ENCODE peak calls at places on chromosomes 13 and 19, in four cellular contexts. A, M, W and I are unnamed samples. For H3K4me1, the result is how much of the 10 kb centered on the place peaks cover.

GRCh38 chr13:92414851-92415250 is 811.8 kb upstream of the GPC6 start:
- DNase-seq in A (no peak), M (no peak), W (no peak), I (no peak)

GRCh38 chr13:105611424-105611823 is 924.0 kb downstream of the EFNB2 start:
- DNase-seq in A (no peak), M (no peak), W (no peak), I (no peak)

GRCh38 chr19:17946965-17947784 is 14.4 kb downstream of the CCDC124 start:
- DNase-seq in A (peak), M (no peak), W (no peak), I (no peak)

GRCh38 chr13:73662833-73663232 is 471.4 kb downstream of the KLF12 start:
- DNase-seq in A (no peak), M (no peak), W (no peak), I (no peak)

GRCh38 chr13:98981596-98982195 is 3.8 kb upstream of the DOCK9 start:
- DNase-seq in A (no peak), M (no peak), W (no peak), I (no peak)

GRCh38 chr19:869245-870177 is 10.0 kb downstream of the CFD start:
- DNase-seq in A (no peak), M (no peak), W (peak), I (no peak)

GRCh38 chr13:31119966-31120733 is 41.6 kb downstream of the HSPH1 start:
- DNase-seq in A (no peak), M (no peak), W (no peak), I (no peak)

GRCh38 chr13:80141114-80141849 is 199.6 kb downstream of the SPRY2 start:
- DNase-seq in A (no peak), M (peak), W (peak), I (no peak)

GRCh38 chr19:42606660-42607351 is 12.1 kb upstream of the CEACAM8 start:
- DNase-seq in A (no peak), M (peak), W (no peak), I (peak)

GRCh38 chr19:277581-278165 is 13.5 kb downstream of the PLPP2 start:
- DNase-seq in A (no peak), M (no peak), W (no peak), I (no peak)

GRCh38 chr19:4972509-4973230 is 3.8 kb downstream of the KDM4B start:
- DNase-seq in A (no peak), M (no peak), W (no peak), I (no peak)

GRCh38 chr13:114147803-114148520 is 15.5 kb upstream of the RASA3 start:
- DNase-seq in A (no peak), M (no peak), W (no peak), I (no peak)
- H3K4me1 ChIP-seq in A (half or more), M (under half), W (under half), I (under half)

GRCh38 chr19:46927106-46927505 is 66.3 kb downstream of the ARHGAP35 start:
- DNase-seq in A (no peak), M (no peak), W (no peak), I (no peak)
- H3K4me1 ChIP-seq in A (under half), M (under half), W (half or more), I (under half)

DNA sequence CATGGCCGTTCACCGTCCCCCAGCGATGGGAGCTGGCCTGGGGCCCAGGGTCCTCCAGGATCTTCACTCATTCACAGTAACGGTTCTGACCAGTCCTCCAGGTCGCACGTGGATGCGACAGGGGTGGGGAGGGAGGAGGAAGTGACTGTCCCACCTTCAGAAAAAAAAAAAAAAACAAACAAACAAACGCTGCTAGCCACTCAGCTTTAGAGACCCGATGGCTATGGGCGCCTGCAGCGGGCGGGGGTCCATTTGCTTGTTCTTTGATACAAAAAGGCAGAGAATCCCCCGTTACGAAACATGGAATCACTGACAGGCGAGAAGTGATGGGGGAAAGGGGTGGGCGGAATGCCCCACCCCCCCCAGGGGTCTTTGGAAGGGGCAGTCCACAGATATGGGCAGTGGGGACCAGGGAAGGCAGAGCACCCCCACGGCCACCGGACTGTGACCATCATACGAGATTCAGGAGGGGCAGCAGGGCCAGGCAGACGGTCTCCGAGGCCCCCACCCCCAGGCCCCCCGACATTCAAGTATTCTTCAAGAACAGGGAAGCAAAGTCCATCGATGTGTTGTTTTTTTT is 13.3 kb downstream of the MKNK2 start:
- DNase-seq in A (no peak), M (no peak), W (no peak), I (no peak)
- H3K4me1 ChIP-seq in A (under half), M (under half), W (under half), I (under half)

DNA sequence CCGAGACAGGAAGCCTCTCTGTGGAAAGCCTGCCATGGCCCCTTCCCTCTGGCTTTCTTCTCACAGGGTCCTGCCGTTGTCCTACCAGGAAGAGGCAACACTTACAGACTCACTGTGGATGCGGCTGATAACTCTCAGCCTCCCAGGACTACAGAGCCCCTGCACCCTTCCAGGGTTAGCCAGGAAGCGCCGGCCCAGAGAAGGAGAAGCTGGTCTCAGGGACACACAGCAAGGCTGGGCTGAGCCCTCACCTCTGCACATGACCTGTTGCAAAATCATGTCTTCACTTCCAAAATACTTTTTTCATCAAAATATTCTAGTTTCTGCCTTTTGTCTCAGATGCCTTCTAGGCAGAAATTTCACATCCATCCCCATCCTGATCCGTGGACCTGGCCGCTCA is 1.9 kb downstream of the CEACAM20 start:
- DNase-seq in A (no peak), M (no peak), W (no peak), I (no peak)
- H3K4me1 ChIP-seq in A (under half), M (under half), W (under half), I (under half)

GRCh38 chr19:14669940-14670339 is 4.7 kb downstream of the ADGRE3 start:
- DNase-seq in A (no peak), M (no peak), W (no peak), I (no peak)
- H3K4me1 ChIP-seq in A (under half), M (under half), W (under half), I (under half)

GRCh38 chr13:47287291-47287751 is 390.5 kb upstream of the HTR2A start:
- DNase-seq in A (no peak), M (no peak), W (no peak), I (no peak)

GRCh38 chr13:47289578-47289977 is 392.7 kb upstream of the HTR2A start:
- DNase-seq in A (no peak), M (no peak), W (no peak), I (no peak)

GRCh38 chr13:47291116-47291656 is 394.3 kb upstream of the HTR2A start:
- DNase-seq in A (no peak), M (no peak), W (no peak), I (no peak)

DNA sequence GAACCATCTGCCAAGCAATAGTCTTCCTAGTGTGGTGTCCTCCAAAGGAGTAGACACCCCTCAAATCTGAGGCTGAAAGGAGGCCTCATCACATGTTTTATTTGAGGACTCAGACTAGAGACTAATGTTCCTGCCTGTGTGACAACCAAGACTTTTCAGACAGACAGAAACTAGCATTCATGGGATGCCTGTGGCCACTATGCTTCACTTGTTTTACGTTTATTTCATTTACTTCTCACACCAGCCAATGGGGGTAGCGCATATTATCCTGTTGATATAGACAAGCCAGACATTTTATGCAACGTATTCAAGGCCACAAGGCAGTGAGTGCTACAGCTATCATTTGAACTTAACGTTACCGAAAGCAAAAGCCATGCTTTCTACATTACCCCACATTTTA is 391.7 kb upstream of the HTR2A start:
- DNase-seq in A (no peak), M (no peak), W (no peak), I (no peak)
- H3K4me1 ChIP-seq in A (under half), M (under half), W (under half), I (under half)

DNA sequence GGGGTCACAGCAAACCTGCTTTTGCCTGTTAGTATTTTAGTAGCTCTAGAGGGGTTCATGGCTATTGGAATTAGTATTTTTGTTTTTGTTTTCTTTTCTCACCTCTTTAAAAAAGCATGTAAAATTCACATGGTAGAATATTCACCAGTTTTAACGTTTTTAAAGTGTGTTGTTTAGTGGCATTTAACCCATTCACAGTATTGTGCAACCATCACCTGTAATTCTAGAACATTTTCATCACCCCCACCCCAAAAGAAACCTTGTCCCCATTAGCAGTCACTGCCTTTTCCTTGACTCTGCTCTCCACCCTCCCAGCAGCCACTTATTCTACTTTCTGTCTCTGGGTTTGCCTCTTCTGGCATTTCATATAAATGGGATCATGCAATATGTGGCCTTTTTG is 39.8 kb downstream of the GATAD2A start:
- DNase-seq in A (no peak), M (no peak), W (no peak), I (no peak)
- H3K4me1 ChIP-seq in A (half or more), M (under half), W (under half), I (under half)

DNA sequence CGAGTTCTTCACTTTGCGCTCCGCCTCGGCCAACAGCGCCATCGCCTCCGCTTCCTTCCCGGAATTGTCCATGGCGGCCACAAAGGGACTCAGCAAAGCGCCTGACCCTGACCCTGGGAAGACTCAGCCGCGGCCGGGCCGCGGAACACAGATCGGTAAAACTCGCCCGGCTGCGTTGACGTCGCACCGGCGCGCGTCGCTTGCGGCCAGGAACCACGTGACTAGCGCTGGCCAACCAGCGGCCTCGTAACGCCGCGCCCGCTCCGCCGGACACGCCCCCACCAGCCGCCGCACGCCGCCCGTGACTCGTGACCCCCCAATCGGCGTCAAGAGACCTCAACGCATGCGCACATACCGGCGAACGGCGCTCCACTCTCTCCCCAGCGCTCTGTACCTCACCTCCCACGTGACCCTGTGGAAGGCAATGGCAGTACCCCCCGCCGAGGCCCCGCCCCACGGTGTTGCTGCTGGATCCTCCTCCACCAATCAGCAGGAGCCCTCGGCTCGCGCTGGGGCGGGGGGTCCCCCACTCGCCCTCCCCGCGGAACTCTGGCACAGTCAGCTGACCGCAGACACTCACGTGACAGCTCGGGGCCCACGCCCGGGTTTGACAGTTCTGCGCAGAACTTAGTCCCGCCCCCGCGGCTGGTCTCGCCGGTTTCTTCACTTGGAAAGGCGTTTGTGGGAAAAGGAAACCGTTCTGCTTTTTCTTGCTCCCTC is at the start of gene NAPA:
- DNase-seq in A (peak), M (peak), W (peak), I (peak)
- H3K4me1 ChIP-seq in A (half or more), M (under half), W (under half), I (half or more)